ENCODE peak calls at places on chromosomes 12 and 14, in six cellular contexts. One of them, this sample, is unnamed. For H3K4me1, the result is how much of the 10 kb centered on the place peaks cover.

GRCh38 chr14:44657153-44657552 is 150.1 kb upstream of the FSCB start:
- DNase-seq in body of pancreas: no peak
- DNase-seq in IMR-90: no peak
- DNase-seq in gastrocnemius medialis: no peak
- DNase-seq in A549: no peak
- DNase-seq in testis: no peak
- DNase-seq in this sample: no peak

GRCh38 chr14:104172880-104173279 is 34.5 kb downstream of the KIF26A start:
- DNase-seq in body of pancreas: no peak
- DNase-seq in IMR-90: no peak
- DNase-seq in gastrocnemius medialis: no peak
- DNase-seq in A549: no peak
- DNase-seq in testis: no peak
- DNase-seq in this sample: no peak

GRCh38 chr12:95859344-95859816 is 628 bp downstream of the SNRPF start:
- DNase-seq in body of pancreas: no peak
- DNase-seq in IMR-90: peak
- DNase-seq in gastrocnemius medialis: no peak
- DNase-seq in A549: peak
- DNase-seq in testis: no peak
- DNase-seq in this sample: no peak

GRCh38 chr12:49733219-49734017 is 7.9 kb upstream of the TMBIM6 start:
- DNase-seq in body of pancreas: no peak
- DNase-seq in IMR-90: no peak
- DNase-seq in gastrocnemius medialis: no peak
- DNase-seq in A549: no peak
- DNase-seq in testis: no peak
- DNase-seq in this sample: no peak

GRCh38 chr14:102421366-102422057 is 58.8 kb downstream of the TECPR2 start:
- DNase-seq in body of pancreas: no peak
- DNase-seq in IMR-90: no peak
- DNase-seq in gastrocnemius medialis: no peak
- DNase-seq in A549: no peak
- DNase-seq in testis: peak
- DNase-seq in this sample: no peak

GRCh38 chr12:20438307-20438779 is 70.0 kb downstream of the PDE3A start:
- DNase-seq in body of pancreas: no peak
- DNase-seq in IMR-90: peak
- DNase-seq in gastrocnemius medialis: no peak
- DNase-seq in A549: peak
- DNase-seq in testis: no peak
- DNase-seq in this sample: no peak

GRCh38 chr12:131386781-131387180 is 324.1 kb upstream of the SFSWAP start:
- DNase-seq in body of pancreas: no peak
- DNase-seq in IMR-90: no peak
- DNase-seq in gastrocnemius medialis: no peak
- DNase-seq in A549: no peak
- DNase-seq in testis: peak
- DNase-seq in this sample: no peak

GRCh38 chr12:468671-469389 is 9.1 kb downstream of the B4GALNT3 start:
- DNase-seq in body of pancreas: no peak
- DNase-seq in IMR-90: peak
- DNase-seq in gastrocnemius medialis: no peak
- DNase-seq in A549: no peak
- DNase-seq in testis: no peak
- DNase-seq in this sample: no peak

GRCh38 chr12:7748774-7749296 is 1.7 kb upstream of the CLEC4C start:
- DNase-seq in body of pancreas: no peak
- DNase-seq in IMR-90: no peak
- DNase-seq in gastrocnemius medialis: no peak
- DNase-seq in A549: no peak
- DNase-seq in testis: no peak
- DNase-seq in this sample: no peak

GRCh38 chr12:29782821-29783772 is 645 bp downstream of the TMTC1 start:
- DNase-seq in body of pancreas: peak
- DNase-seq in IMR-90: peak
- DNase-seq in gastrocnemius medialis: peak
- DNase-seq in A549: no peak
- DNase-seq in testis: peak
- DNase-seq in this sample: peak

GRCh38 chr12:32273063-32273521 is 126.3 kb upstream of the FGD4 start:
- DNase-seq in body of pancreas: no peak
- DNase-seq in IMR-90: peak
- DNase-seq in gastrocnemius medialis: no peak
- DNase-seq in A549: no peak
- DNase-seq in testis: no peak
- DNase-seq in this sample: no peak

GRCh38 chr14:88342980-88343379 is 19.9 kb upstream of the KCNK10 start:
- DNase-seq in body of pancreas: no peak
- DNase-seq in IMR-90: no peak
- DNase-seq in gastrocnemius medialis: no peak
- DNase-seq in A549: no peak
- DNase-seq in testis: no peak
- DNase-seq in this sample: no peak

GRCh38 chr12:75759842-75760260 is 248.4 kb upstream of the KRR1 start:
- DNase-seq in body of pancreas: no peak
- DNase-seq in IMR-90: peak
- DNase-seq in gastrocnemius medialis: no peak
- DNase-seq in A549: peak
- DNase-seq in testis: no peak
- DNase-seq in this sample: no peak

GRCh38 chr12:128644664-128645296 is 179.0 kb downstream of the SLC15A4 start:
- DNase-seq in body of pancreas: peak
- DNase-seq in IMR-90: no peak
- DNase-seq in gastrocnemius medialis: no peak
- DNase-seq in A549: peak
- DNase-seq in testis: peak
- DNase-seq in this sample: no peak

GRCh38 chr12:106252056-106252455 is 4.2 kb upstream of the CKAP4 start:
- DNase-seq in body of pancreas: no peak
- DNase-seq in IMR-90: no peak
- DNase-seq in gastrocnemius medialis: no peak
- DNase-seq in A549: no peak
- DNase-seq in testis: no peak
- DNase-seq in this sample: no peak

GRCh38 chr12:107196681-107197080 is 103.3 kb upstream of the CRY1 start:
- DNase-seq in body of pancreas: no peak
- DNase-seq in IMR-90: peak
- DNase-seq in gastrocnemius medialis: no peak
- DNase-seq in A549: no peak
- DNase-seq in testis: no peak
- DNase-seq in this sample: no peak

GRCh38 chr12:47408171-47408871 is 297.5 kb downstream of the RPAP3 start:
- DNase-seq in body of pancreas: peak
- DNase-seq in IMR-90: no peak
- DNase-seq in gastrocnemius medialis: no peak
- DNase-seq in A549: peak
- DNase-seq in testis: no peak
- DNase-seq in this sample: no peak

GRCh38 chr14:51595831-51596472 is 55.8 kb upstream of the FRMD6 start:
- DNase-seq in body of pancreas: no peak
- DNase-seq in IMR-90: no peak
- DNase-seq in gastrocnemius medialis: no peak
- DNase-seq in A549: no peak
- DNase-seq in testis: no peak
- DNase-seq in this sample: no peak

GRCh38 chr14:72892879-72893635 is 844 bp downstream of the DPF3 start:
- DNase-seq in body of pancreas: peak
- DNase-seq in IMR-90: no peak
- DNase-seq in gastrocnemius medialis: no peak
- DNase-seq in A549: no peak
- DNase-seq in testis: peak
- DNase-seq in this sample: peak
- H3K4me1 ChIP-seq in body of pancreas: under half
- H3K4me1 ChIP-seq in IMR-90: under half
- H3K4me1 ChIP-seq in gastrocnemius medialis: under half
- H3K4me1 ChIP-seq in A549: under half
- H3K4me1 ChIP-seq in testis: under half
- H3K4me1 ChIP-seq in this sample: under half

GRCh38 chr12:6053541-6053940 is 70.9 kb downstream of the VWF start:
- DNase-seq in body of pancreas: no peak
- DNase-seq in IMR-90: peak
- DNase-seq in gastrocnemius medialis: no peak
- DNase-seq in A549: no peak
- DNase-seq in testis: no peak
- DNase-seq in this sample: no peak

GRCh38 chr12:6057693-6058092 is 66.8 kb downstream of the VWF start:
- DNase-seq in body of pancreas: no peak
- DNase-seq in IMR-90: no peak
- DNase-seq in gastrocnemius medialis: no peak
- DNase-seq in A549: no peak
- DNase-seq in testis: no peak
- DNase-seq in this sample: no peak

GRCh38 chr12:6058481-6059161 is 65.8 kb downstream of the VWF start:
- DNase-seq in body of pancreas: no peak
- DNase-seq in IMR-90: no peak
- DNase-seq in gastrocnemius medialis: no peak
- DNase-seq in A549: no peak
- DNase-seq in testis: no peak
- DNase-seq in this sample: no peak

GRCh38 chr12:6059221-6059620 is 65.2 kb downstream of the VWF start:
- DNase-seq in body of pancreas: no peak
- DNase-seq in IMR-90: no peak
- DNase-seq in gastrocnemius medialis: no peak
- DNase-seq in A549: no peak
- DNase-seq in testis: no peak
- DNase-seq in this sample: no peak

DNA sequence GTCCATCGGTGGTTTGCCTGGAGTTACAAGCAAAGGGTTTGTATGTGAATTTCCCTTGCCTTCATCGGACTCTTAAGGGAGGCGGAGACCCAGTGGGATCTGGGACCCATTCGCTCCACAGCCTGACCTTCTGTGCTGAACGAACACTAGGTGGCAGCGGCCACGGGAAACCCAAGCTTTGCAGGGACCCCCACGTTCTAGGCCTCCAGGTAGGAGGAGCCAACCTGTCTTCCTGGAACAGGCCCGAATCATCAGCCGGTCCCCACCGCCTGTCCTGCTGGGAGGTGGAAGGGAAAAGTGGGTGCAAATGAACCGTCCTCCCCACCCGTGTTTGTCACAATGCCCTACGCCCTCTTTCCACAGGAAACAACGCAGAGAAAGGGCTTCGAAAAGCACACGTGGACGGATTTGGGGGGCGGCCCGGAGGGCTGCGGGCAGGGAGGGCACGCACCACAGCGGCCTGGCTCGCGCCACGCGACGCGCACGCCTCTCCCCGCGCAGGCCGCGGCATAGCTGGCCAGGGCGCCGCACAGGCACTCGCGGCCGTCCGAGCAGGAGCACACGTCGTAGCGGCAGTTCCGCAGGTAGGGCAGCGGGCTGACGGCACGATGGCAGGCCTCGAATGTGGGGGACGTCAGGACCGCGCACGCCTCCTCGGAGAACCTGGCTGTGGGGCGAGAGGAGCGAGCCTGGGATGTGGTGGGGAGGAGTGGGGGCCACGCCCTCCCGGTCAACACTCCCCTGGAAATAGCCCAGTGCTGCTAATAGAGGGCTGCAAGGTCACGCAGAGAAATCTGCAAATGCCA is 67.9 kb downstream of the VWF start:
- DNase-seq in body of pancreas: no peak
- DNase-seq in IMR-90: no peak
- DNase-seq in gastrocnemius medialis: no peak
- DNase-seq in A549: peak
- DNase-seq in testis: no peak
- DNase-seq in this sample: no peak
- H3K4me3 ChIP-seq in body of pancreas: no peak
- H3K4me3 ChIP-seq in IMR-90: no peak
- H3K4me3 ChIP-seq in gastrocnemius medialis: no peak
- H3K4me3 ChIP-seq in A549: no peak
- H3K4me3 ChIP-seq in testis: no peak
- H3K4me3 ChIP-seq in this sample: peak

DNA sequence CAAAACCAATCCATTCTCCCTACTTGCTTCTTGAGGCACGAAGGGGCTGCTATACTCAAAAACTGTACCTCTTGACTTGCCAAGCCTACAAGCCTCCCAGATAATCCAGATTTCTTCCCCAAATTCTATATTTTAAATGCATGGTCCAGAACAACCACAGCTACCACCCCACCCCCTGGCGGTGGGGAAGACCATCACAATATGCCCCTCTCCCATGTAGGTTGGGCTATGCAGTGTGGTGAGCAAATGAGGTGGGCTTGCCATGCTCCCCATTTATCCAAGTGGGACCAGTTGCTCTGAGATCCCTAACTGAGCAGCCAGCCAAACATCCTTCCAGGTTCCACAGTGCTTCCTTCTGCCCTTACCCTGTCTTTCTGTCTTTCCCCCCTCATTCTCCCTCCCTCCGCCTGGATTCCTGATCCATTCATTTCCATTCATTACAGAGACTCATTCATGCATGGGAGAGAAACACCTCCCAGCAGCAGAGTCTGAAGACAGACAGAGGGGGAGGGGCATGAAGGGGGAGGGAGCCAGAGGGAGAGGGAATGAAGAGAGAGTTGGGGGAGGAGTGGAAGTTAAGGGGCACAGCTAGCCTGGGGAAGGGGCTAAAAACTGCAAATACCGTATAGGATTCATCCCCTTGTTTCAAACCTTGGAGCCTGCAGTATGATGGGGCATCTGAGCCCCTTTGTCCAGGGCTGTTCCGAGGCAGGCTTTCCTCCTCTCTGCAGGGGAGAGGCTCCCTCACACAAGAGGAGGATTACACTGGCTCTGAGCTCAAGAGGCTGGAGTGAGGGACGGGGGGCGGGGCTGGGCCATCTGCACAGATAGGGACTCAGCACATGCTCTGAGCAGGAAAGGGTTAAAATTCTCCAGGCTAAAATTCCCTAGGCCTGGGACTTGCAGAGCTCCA is 4.4 kb downstream of the ZNF219 start:
- DNase-seq in body of pancreas: no peak
- DNase-seq in IMR-90: no peak
- DNase-seq in gastrocnemius medialis: no peak
- DNase-seq in A549: no peak
- DNase-seq in testis: no peak
- DNase-seq in this sample: no peak
- TF ChIP-seq POLR2A in body of pancreas: no peak
- TF ChIP-seq POLR2A in IMR-90: no peak
- TF ChIP-seq POLR2A in gastrocnemius medialis: no peak
- TF ChIP-seq POLR2A in A549: no peak
- TF ChIP-seq POLR2A in testis: no peak
- TF ChIP-seq POLR2A in this sample: no peak

DNA sequence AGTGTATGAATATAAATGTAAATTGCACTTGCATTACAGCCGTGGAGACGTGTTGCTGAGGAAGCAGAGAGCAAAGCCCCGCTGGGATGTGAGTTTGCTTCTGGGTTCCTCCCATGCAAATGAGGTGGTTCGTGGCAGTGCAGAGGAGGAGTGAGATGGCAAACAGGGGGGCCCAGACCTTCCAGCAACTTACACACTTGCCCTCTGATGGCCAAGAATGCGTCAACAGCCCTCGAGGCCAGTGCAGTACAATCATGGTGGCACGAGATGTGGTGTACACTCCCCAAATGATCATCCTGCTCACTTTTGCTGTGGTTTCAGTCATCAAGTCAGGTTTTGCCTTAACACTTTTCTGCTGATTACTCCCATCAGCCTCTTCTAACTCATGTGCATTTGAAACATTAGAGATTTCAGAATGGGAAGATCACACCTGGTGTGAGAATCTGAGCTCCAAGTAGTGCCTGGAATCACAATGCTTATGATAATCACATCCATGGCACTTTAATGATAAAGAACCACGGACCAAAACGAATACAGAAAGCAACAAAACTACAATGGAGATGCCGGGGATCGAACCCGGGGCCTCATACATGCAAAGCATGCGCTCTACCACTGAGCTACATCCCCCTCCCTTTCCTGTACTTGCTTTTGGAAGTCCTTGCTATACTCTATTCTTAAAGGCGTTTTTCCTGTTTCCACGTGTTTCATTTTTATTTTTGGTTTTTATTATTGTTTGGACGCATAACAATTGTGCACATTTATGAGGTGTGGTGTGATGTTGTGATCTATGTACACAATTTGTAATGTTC is 7.0 kb upstream of the UBC start:
- DNase-seq in body of pancreas: peak
- DNase-seq in IMR-90: peak
- DNase-seq in gastrocnemius medialis: no peak
- DNase-seq in A549: peak
- DNase-seq in testis: peak
- DNase-seq in this sample: peak
- H3K4me1 ChIP-seq in body of pancreas: under half
- H3K4me1 ChIP-seq in IMR-90: under half
- H3K4me1 ChIP-seq in gastrocnemius medialis: under half
- H3K4me1 ChIP-seq in A549: half or more
- H3K4me1 ChIP-seq in testis: under half
- H3K4me1 ChIP-seq in this sample: under half